ENCODE peak calls at places on chromosomes 5 and 9, in seven cellular contexts. A is ovary, C is HCT116, O is suprapubic skin, F is HepG2, R is breast epithelium, M is esophagus squamous epithelium. S is an unnamed sample.
A peak's percentile ranks its signal among the peaks of the same experiment; 100 is the strongest.

GRCh38 chr5:57772512-57772911 is 289.9 kb upstream of the ACTBL2 start:
- DNase-seq in A (no peak), C (no peak), O (no peak), F (no peak), R (no peak), M (no peak), S (no peak)

GRCh38 chr9:14209399-14209990 is 104.4 kb downstream of the NFIB start:
- DNase-seq in A (no peak), C (no peak), O (no peak), F (no peak), R (no peak), M (no peak), S (no peak)

GRCh38 chr5:5154733-5155132 is 14.6 kb downstream of the ADAMTS16 start:
- DNase-seq in A (no peak), C (no peak), O (no peak), F (no peak), R (no peak), M (no peak), S (no peak)

GRCh38 chr9:27124151-27124550 is 15.1 kb downstream of the TEK start:
- DNase-seq in A (no peak), C (no peak), O (no peak), F (no peak), R (no peak), M (no peak), S (no peak)

GRCh38 chr9:135410831-135411473 is 68.6 kb upstream of the PPP1R26 start:
- DNase-seq in A (no peak), C (no peak), O (no peak), F (peak; percentile 7), R (no peak), M (no peak), S (no peak)

GRCh38 chr5:173903396-173904140 is 15.4 kb downstream of the CPEB4 start:
- DNase-seq in A (no peak), C (no peak), O (no peak), F (no peak), R (no peak), M (no peak), S (no peak)

GRCh38 chr5:43192558-43193170 is 639 bp downstream of the NIM1K start:
- DNase-seq in A (peak; percentile 55), C (no peak), O (peak; percentile 81), F (no peak), R (no peak), M (no peak), S (no peak)

GRCh38 chr5:126403156-126403555 is 20.1 kb upstream of the GRAMD2B start:
- DNase-seq in A (no peak), C (no peak), O (no peak), F (no peak), R (no peak), M (no peak), S (no peak)

GRCh38 chr9:136372561-136373299 is 739 bp downstream of the CARD9 start:
- DNase-seq in A (peak; percentile 71), C (no peak), O (no peak), F (peak; percentile 74), R (peak; percentile 77), M (no peak), S (no peak)

GRCh38 chr5:25095261-25095660 is 450.5 kb upstream of the CDH10 start:
- DNase-seq in A (no peak), C (no peak), O (no peak), F (no peak), R (no peak), M (no peak), S (no peak)

GRCh38 chr9:132982508-132982907 is 4.0 kb downstream of the GFI1B start:
- DNase-seq in A (no peak), C (no peak), O (no peak), F (no peak), R (no peak), M (no peak), S (no peak)

GRCh38 chr9:88258012-88258411 is 119.7 kb upstream of the SPATA31C2 start:
- DNase-seq in A (peak; percentile 40), C (no peak), O (no peak), F (no peak), R (peak; percentile 25), M (no peak), S (no peak)

GRCh38 chr5:150156033-150156381 is 362 bp upstream of the PDGFRB start:
- DNase-seq in A (no peak), C (no peak), O (no peak), F (no peak), R (no peak), M (no peak), S (no peak)

GRCh38 chr9:106869458-106869857 is 6.5 kb downstream of the ZNF462 start:
- DNase-seq in A (no peak), C (no peak), O (no peak), F (no peak), R (peak; percentile 51), M (no peak), S (no peak)

GRCh38 chr5:174708466-174709207 is 15.7 kb upstream of the MSX2 start:
- DNase-seq in A (no peak), C (no peak), O (no peak), F (no peak), R (no peak), M (no peak), S (no peak)

GRCh38 chr5:54360089-54360488 is 49.7 kb upstream of the ARL15 start:
- DNase-seq in A (no peak), C (no peak), O (no peak), F (no peak), R (no peak), M (no peak), S (no peak)

GRCh38 chr5:176534640-176535039 is 2.6 kb downstream of the RNF44 start:
- DNase-seq in A (no peak), C (no peak), O (no peak), F (no peak), R (no peak), M (no peak), S (no peak)

GRCh38 chr5:1466631-1467265 is 21.5 kb upstream of the SLC6A3 start:
- DNase-seq in A (peak; percentile 28), C (no peak), O (peak; percentile 78), F (no peak), R (no peak), M (no peak), S (no peak)

GRCh38 chr5:132179410-132179809 is 48.2 kb downstream of the P4HA2 start:
- DNase-seq in A (no peak), C (no peak), O (no peak), F (no peak), R (no peak), M (no peak), S (no peak)

GRCh38 chr5:135012951-135013391 is 21.1 kb downstream of the PITX1 start:
- DNase-seq in A (peak; percentile 21), C (no peak), O (no peak), F (no peak), R (peak; percentile 66), M (no peak), S (no peak)

GRCh38 chr5:15889001-15889400 is 290.6 kb downstream of the MARCHF11 start:
- DNase-seq in A (no peak), C (no peak), O (no peak), F (no peak), R (no peak), M (no peak), S (no peak)

GRCh38 chr5:15887072-15887471 is 292.5 kb downstream of the MARCHF11 start:
- DNase-seq in A (no peak), C (no peak), O (no peak), F (no peak), R (no peak), M (no peak), S (no peak)

GRCh38 chr5:15880201-15880600 is 299.4 kb downstream of the MARCHF11 start:
- DNase-seq in A (no peak), C (no peak), O (no peak), F (no peak), R (no peak), M (no peak), S (no peak)

GRCh38 chr5:15886156-15886555 is 293.4 kb downstream of the MARCHF11 start:
- DNase-seq in A (no peak), C (no peak), O (no peak), F (no peak), R (no peak), M (no peak), S (no peak)

DNA sequence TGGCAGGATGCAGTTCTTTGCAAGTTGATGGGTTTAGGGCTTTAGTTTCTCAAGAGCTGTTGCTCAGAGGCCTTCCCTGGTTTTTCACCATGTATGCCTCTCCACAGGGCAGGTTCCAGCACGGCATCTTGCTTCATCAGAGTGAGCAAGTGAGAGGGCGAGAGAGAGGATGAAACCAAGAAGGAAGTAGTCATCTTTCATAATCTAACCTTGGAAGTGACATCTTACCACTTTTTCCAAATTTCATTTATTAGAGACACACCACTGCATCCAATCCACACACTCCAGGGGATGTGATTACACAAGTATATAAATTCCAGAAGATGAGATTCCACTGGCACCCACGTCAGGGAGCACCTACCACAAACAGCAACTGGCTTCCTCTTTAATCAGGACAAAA is 294.4 kb downstream of the MARCHF11 start:
- DNase-seq in A (no peak), C (no peak), O (no peak), F (no peak), R (no peak), M (no peak), S (no peak)
- H3K4me1 ChIP-seq in A (peaks cover 10% of the 10 kb centered on the region), C (no peaks in the 10 kb centered on the region), O (no peaks in the 10 kb centered on the region), F (no peaks in the 10 kb centered on the region), R (no peaks in the 10 kb centered on the region), M (no peaks in the 10 kb centered on the region), S (peaks cover 12% of the 10 kb centered on the region)

GRCh38 chr9:128244443-128245226 is 31.2 kb downstream of the GOLGA2 start:
- DNase-seq in A (peak; percentile 79), C (no peak), O (peak; percentile 94), F (peak; percentile 51), R (peak; percentile 52), M (no peak), S (no peak)
- TF ChIP-seq POLR2A in A (no peak), C (no peak), O (no peak), F (no peak), R (peak; percentile 26), M (peak; percentile 18), S (peak; percentile 71)

GRCh38 chr5:171931163-171931562 is 75.3 kb downstream of the FBXW11 start:
- DNase-seq in A (no peak), C (no peak), O (no peak), F (peak; percentile 17), R (no peak), M (no peak), S (no peak)

GRCh38 chr5:171926311-171926710 is 80.1 kb downstream of the FBXW11 start:
- DNase-seq in A (no peak), C (no peak), O (no peak), F (no peak), R (no peak), M (no peak), S (no peak)

GRCh38 chr5:171924493-171925122 is 81.8 kb downstream of the FBXW11 start:
- DNase-seq in A (no peak), C (no peak), O (no peak), F (no peak), R (peak; percentile 72), M (no peak), S (no peak)

GRCh38 chr5:171927345-171927941 is 79.0 kb downstream of the FBXW11 start:
- DNase-seq in A (no peak), C (no peak), O (no peak), F (no peak), R (no peak), M (no peak), S (no peak)
- TF ChIP-seq CTCF in A (no peak), C (peak; percentile 14), O (no peak), F (peak; percentile 21), R (no peak), M (no peak), S (no peak)

DNA sequence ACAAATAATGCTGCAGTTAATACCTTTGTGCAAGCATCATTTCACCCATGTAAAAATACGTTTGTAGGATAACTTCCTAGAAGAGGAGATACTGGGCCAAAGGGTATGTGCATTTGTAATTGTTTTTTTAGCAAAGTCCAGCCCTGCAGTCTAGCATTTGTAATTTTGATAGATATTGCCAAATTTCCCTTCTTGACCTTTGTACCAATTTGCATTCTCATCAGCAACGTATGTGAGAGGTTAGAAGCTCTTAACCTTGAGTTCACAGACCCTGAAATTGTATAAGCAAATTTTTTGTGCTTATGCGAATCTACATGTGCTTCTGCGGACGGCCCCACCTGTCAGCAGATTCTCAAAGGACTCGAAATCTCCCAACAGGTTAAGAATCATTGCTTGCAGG is 18.6 kb upstream of the TOMM5 start:
- DNase-seq in A (no peak), C (no peak), O (no peak), F (no peak), R (no peak), M (no peak), S (no peak)
- H3K4me1 ChIP-seq in A (no peaks in the 10 kb centered on the region), C (no peaks in the 10 kb centered on the region), O (no peaks in the 10 kb centered on the region), F (no peaks in the 10 kb centered on the region), R (no peaks in the 10 kb centered on the region), M (no peaks in the 10 kb centered on the region), S (no peaks in the 10 kb centered on the region)

S was measured in vagina.